ENCODE peak calls at places on chromosomes 11 and 22, in five cellular contexts. N, T, H, B and J are unnamed samples.

GRCh38 chr11:116396332-116396731 is 376.5 kb downstream of the BUD13 start:
- DNase-seq in N (no peak), T (no peak), H (no peak), B (no peak), J (no peak)

GRCh38 chr11:19723572-19724342 is 11.1 kb downstream of the NAV2 start:
- DNase-seq in N (no peak), T (no peak), H (peak), B (no peak), J (no peak)

GRCh38 chr11:45843158-45843924 is 3.9 kb upstream of the CRY2 start:
- DNase-seq in N (peak), T (peak), H (peak), B (peak), J (peak)

GRCh38 chr11:10657308-10658271 is 36.0 kb downstream of the IRAG1 start:
- DNase-seq in N (no peak), T (peak), H (no peak), B (no peak), J (no peak)

GRCh38 chr22:43230571-43230970 is 43.6 kb upstream of the TTLL12 start:
- DNase-seq in N (no peak), T (no peak), H (no peak), B (no peak), J (no peak)

GRCh38 chr11:94574193-94574961 is 7.2 kb downstream of the PIWIL4 start:
- DNase-seq in N (peak), T (peak), H (no peak), B (no peak), J (no peak)

GRCh38 chr22:36379593-36380361 is 8.0 kb downstream of the MYH9 start:
- DNase-seq in N (no peak), T (no peak), H (no peak), B (no peak), J (no peak)

GRCh38 chr11:106990322-106990721 is 28.0 kb downstream of the GUCY1A2 start:
- DNase-seq in N (no peak), T (no peak), H (no peak), B (no peak), J (no peak)

GRCh38 chr11:19379465-19379864 is 138.7 kb upstream of the E2F8 start:
- DNase-seq in N (no peak), T (no peak), H (no peak), B (no peak), J (no peak)

GRCh38 chr11:20363500-20364411 is at the start of gene HTATIP2:
- DNase-seq in N (peak), T (peak), H (peak), B (peak), J (peak)